ENCODE peak calls at places on chromosomes 5 and 9, in eight cellular contexts. One of them, this sample, is unnamed.

GRCh38 chr5:36374275-36374862 is 72.7 kb upstream of the RANBP3L start:
- DNase-seq in transverse colon: no peak
- DNase-seq in adrenal gland: no peak
- DNase-seq in WERI-Rb-1: no peak
- DNase-seq in K562: no peak
- DNase-seq in vagina: no peak
- DNase-seq in heart right ventricle: no peak
- DNase-seq in A549: no peak
- DNase-seq in this sample: no peak

GRCh38 chr5:143037071-143037470 is 266.9 kb downstream of the ARHGAP26 start:
- DNase-seq in adrenal gland: no peak
- DNase-seq in heart right ventricle: peak
- DNase-seq in A549: no peak
- DNase-seq in transverse colon: no peak
- DNase-seq in K562: no peak
- DNase-seq in WERI-Rb-1: peak
- DNase-seq in vagina: no peak
- DNase-seq in this sample: no peak

GRCh38 chr5:72658767-72659540 is 151.7 kb upstream of the ZNF366 start:
- DNase-seq in WERI-Rb-1: no peak
- DNase-seq in heart right ventricle: no peak
- DNase-seq in K562: no peak
- DNase-seq in A549: no peak
- DNase-seq in adrenal gland: no peak
- DNase-seq in transverse colon: no peak
- DNase-seq in vagina: no peak
- DNase-seq in this sample: no peak

GRCh38 chr9:94016744-94017143 is 61.6 kb upstream of the BARX1 start:
- DNase-seq in vagina: no peak
- DNase-seq in transverse colon: peak
- DNase-seq in adrenal gland: no peak
- DNase-seq in K562: no peak
- DNase-seq in A549: no peak
- DNase-seq in WERI-Rb-1: no peak
- DNase-seq in heart right ventricle: no peak
- DNase-seq in this sample: no peak

GRCh38 chr5:54207566-54207965 is 102.8 kb downstream of the ARL15 start:
- DNase-seq in heart right ventricle: no peak
- DNase-seq in transverse colon: no peak
- DNase-seq in A549: no peak
- DNase-seq in adrenal gland: no peak
- DNase-seq in vagina: no peak
- DNase-seq in WERI-Rb-1: no peak
- DNase-seq in K562: no peak
- DNase-seq in this sample: no peak

GRCh38 chr9:18010492-18010891 is 431.6 kb downstream of the SH3GL2 start:
- DNase-seq in heart right ventricle: no peak
- DNase-seq in A549: no peak
- DNase-seq in WERI-Rb-1: no peak
- DNase-seq in vagina: no peak
- DNase-seq in adrenal gland: no peak
- DNase-seq in transverse colon: no peak
- DNase-seq in K562: no peak
- DNase-seq in this sample: no peak

GRCh38 chr5:34959323-34959722 is 30.0 kb downstream of the DNAJC21 start:
- DNase-seq in adrenal gland: no peak
- DNase-seq in heart right ventricle: no peak
- DNase-seq in K562: no peak
- DNase-seq in vagina: no peak
- DNase-seq in WERI-Rb-1: no peak
- DNase-seq in transverse colon: no peak
- DNase-seq in A549: no peak
- DNase-seq in this sample: peak

GRCh38 chr5:31702709-31703108 is 63.8 kb downstream of the PDZD2 start:
- DNase-seq in WERI-Rb-1: no peak
- DNase-seq in heart right ventricle: peak
- DNase-seq in adrenal gland: no peak
- DNase-seq in A549: no peak
- DNase-seq in transverse colon: no peak
- DNase-seq in vagina: no peak
- DNase-seq in K562: no peak
- DNase-seq in this sample: no peak

GRCh38 chr5:87347272-87347671 is 65.5 kb downstream of the CCNH start:
- DNase-seq in vagina: no peak
- DNase-seq in WERI-Rb-1: no peak
- DNase-seq in transverse colon: no peak
- DNase-seq in K562: no peak
- DNase-seq in heart right ventricle: no peak
- DNase-seq in A549: no peak
- DNase-seq in adrenal gland: no peak
- DNase-seq in this sample: no peak

GRCh38 chr5:134873494-134873893 is 677 bp upstream of the TXNDC15 start:
- DNase-seq in A549: no peak
- DNase-seq in vagina: no peak
- DNase-seq in K562: peak
- DNase-seq in WERI-Rb-1: peak
- DNase-seq in adrenal gland: no peak
- DNase-seq in heart right ventricle: no peak
- DNase-seq in transverse colon: no peak
- DNase-seq in this sample: no peak

GRCh38 chr9:115973241-115973640 is 180.3 kb upstream of the PAPPA start:
- DNase-seq in WERI-Rb-1: no peak
- DNase-seq in transverse colon: no peak
- DNase-seq in heart right ventricle: no peak
- DNase-seq in A549: no peak
- DNase-seq in adrenal gland: no peak
- DNase-seq in vagina: no peak
- DNase-seq in K562: no peak
- DNase-seq in this sample: no peak
- H3K27ac ChIP-seq in WERI-Rb-1: no peak
- H3K27ac ChIP-seq in transverse colon: no peak
- H3K27ac ChIP-seq in heart right ventricle: no peak
- H3K27ac ChIP-seq in A549: peak
- H3K27ac ChIP-seq in adrenal gland: no peak
- H3K27ac ChIP-seq in vagina: no peak
- H3K27ac ChIP-seq in K562: no peak
- H3K27ac ChIP-seq in this sample: no peak

DNA sequence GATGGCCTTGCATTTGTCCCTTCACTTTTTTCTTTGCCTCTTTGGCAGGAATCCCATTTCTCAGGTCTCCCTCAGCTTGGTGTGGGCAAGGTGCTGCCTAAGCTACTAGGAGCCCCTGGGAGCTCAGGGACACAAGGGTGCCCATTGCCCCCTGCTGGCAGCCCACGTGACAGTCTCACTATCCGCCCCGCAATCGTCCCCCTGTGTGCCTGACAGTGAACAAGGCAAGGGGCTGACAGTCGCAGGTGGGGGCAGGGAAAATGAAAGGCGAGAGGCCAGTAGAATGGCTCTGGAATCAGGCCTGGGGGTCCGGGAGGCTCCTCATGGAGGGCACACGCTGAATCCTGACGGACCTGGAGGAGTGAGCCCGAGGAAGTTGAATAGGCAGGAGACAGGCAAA is 2.0 kb upstream of the PCDH12 start:
- DNase-seq in transverse colon: no peak
- DNase-seq in WERI-Rb-1: peak
- DNase-seq in heart right ventricle: no peak
- DNase-seq in adrenal gland: peak
- DNase-seq in A549: no peak
- DNase-seq in vagina: no peak
- DNase-seq in K562: peak
- DNase-seq in this sample: no peak
- TF ChIP-seq CTCF in transverse colon: no peak
- TF ChIP-seq CTCF in WERI-Rb-1: peak
- TF ChIP-seq CTCF in heart right ventricle: peak
- TF ChIP-seq CTCF in adrenal gland: peak
- TF ChIP-seq CTCF in A549: no peak
- TF ChIP-seq CTCF in vagina: no peak
- TF ChIP-seq CTCF in K562: peak
- TF ChIP-seq CTCF in this sample: no peak

GRCh38 chr9:112755675-112756074 is 5.1 kb downstream of the SNX30 start:
- DNase-seq in K562: no peak
- DNase-seq in vagina: no peak
- DNase-seq in heart right ventricle: peak
- DNase-seq in adrenal gland: no peak
- DNase-seq in WERI-Rb-1: no peak
- DNase-seq in A549: no peak
- DNase-seq in transverse colon: no peak
- DNase-seq in this sample: no peak

GRCh38 chr9:112757300-112757883 is 6.8 kb downstream of the SNX30 start:
- DNase-seq in transverse colon: no peak
- DNase-seq in adrenal gland: no peak
- DNase-seq in A549: no peak
- DNase-seq in heart right ventricle: no peak
- DNase-seq in vagina: no peak
- DNase-seq in K562: no peak
- DNase-seq in WERI-Rb-1: no peak
- DNase-seq in this sample: peak

GRCh38 chr9:112753725-112754124 is 3.2 kb downstream of the SNX30 start:
- DNase-seq in heart right ventricle: no peak
- DNase-seq in WERI-Rb-1: no peak
- DNase-seq in adrenal gland: no peak
- DNase-seq in transverse colon: no peak
- DNase-seq in vagina: no peak
- DNase-seq in A549: no peak
- DNase-seq in K562: no peak
- DNase-seq in this sample: peak

GRCh38 chr9:112754578-112754977 is 4.0 kb downstream of the SNX30 start:
- DNase-seq in K562: no peak
- DNase-seq in heart right ventricle: no peak
- DNase-seq in transverse colon: no peak
- DNase-seq in vagina: no peak
- DNase-seq in A549: no peak
- DNase-seq in WERI-Rb-1: no peak
- DNase-seq in adrenal gland: no peak
- DNase-seq in this sample: peak

DNA sequence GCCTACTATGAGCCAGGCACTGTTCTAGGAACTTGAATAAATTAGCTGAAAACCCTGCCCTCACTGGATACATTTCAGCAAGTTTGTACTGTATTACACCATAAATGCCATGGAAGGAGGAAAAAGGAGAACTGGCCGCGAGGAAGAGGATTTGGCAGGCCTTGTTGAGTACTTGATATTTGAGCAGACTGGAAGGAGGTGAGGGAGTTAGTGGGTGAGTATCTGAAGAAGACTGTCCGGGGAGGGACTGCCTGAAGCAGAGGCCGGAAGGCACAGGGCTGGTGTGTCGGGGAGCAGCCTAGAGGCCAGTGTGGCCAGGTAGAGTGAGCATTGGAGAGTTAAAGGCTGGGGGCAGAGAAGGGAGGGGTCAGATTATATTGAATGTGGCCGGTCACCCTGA is 4.5 kb downstream of the SNX30 start:
- DNase-seq in K562: no peak
- DNase-seq in vagina: no peak
- DNase-seq in WERI-Rb-1: no peak
- DNase-seq in transverse colon: peak
- DNase-seq in adrenal gland: no peak
- DNase-seq in A549: no peak
- DNase-seq in heart right ventricle: no peak
- DNase-seq in this sample: no peak
- H3K27ac ChIP-seq in K562: no peak
- H3K27ac ChIP-seq in vagina: peak
- H3K27ac ChIP-seq in WERI-Rb-1: no peak
- H3K27ac ChIP-seq in transverse colon: peak
- H3K27ac ChIP-seq in adrenal gland: no peak
- H3K27ac ChIP-seq in A549: no peak
- H3K27ac ChIP-seq in heart right ventricle: peak
- H3K27ac ChIP-seq in this sample: no peak

GRCh38 chr9:25850803-25851202 is 172.6 kb upstream of the TUSC1 start:
- DNase-seq in transverse colon: no peak
- DNase-seq in WERI-Rb-1: no peak
- DNase-seq in A549: no peak
- DNase-seq in K562: no peak
- DNase-seq in vagina: no peak
- DNase-seq in heart right ventricle: no peak
- DNase-seq in adrenal gland: no peak
- DNase-seq in this sample: no peak
- TF ChIP-seq CTCF in transverse colon: no peak
- TF ChIP-seq CTCF in WERI-Rb-1: no peak
- TF ChIP-seq CTCF in A549: no peak
- TF ChIP-seq CTCF in K562: no peak
- TF ChIP-seq CTCF in vagina: no peak
- TF ChIP-seq CTCF in heart right ventricle: no peak
- TF ChIP-seq CTCF in adrenal gland: no peak
- TF ChIP-seq CTCF in this sample: no peak

GRCh38 chr9:120390637-120391190 is 189.3 kb downstream of the CDK5RAP2 start:
- DNase-seq in WERI-Rb-1: no peak
- DNase-seq in vagina: no peak
- DNase-seq in heart right ventricle: no peak
- DNase-seq in transverse colon: no peak
- DNase-seq in adrenal gland: no peak
- DNase-seq in A549: no peak
- DNase-seq in K562: no peak
- DNase-seq in this sample: no peak
- H3K27ac ChIP-seq in WERI-Rb-1: no peak
- H3K27ac ChIP-seq in vagina: no peak
- H3K27ac ChIP-seq in heart right ventricle: no peak
- H3K27ac ChIP-seq in transverse colon: no peak
- H3K27ac ChIP-seq in adrenal gland: no peak
- H3K27ac ChIP-seq in A549: peak
- H3K27ac ChIP-seq in K562: no peak
- H3K27ac ChIP-seq in this sample: peak

GRCh38 chr9:34988218-34989055 is 1.1 kb upstream of the DNAJB5 start:
- DNase-seq in adrenal gland: peak
- DNase-seq in A549: no peak
- DNase-seq in K562: peak
- DNase-seq in transverse colon: peak
- DNase-seq in WERI-Rb-1: peak
- DNase-seq in vagina: peak
- DNase-seq in heart right ventricle: no peak
- DNase-seq in this sample: no peak
- TF ChIP-seq CTCF in adrenal gland: no peak
- TF ChIP-seq CTCF in A549: no peak
- TF ChIP-seq CTCF in K562: no peak
- TF ChIP-seq CTCF in transverse colon: no peak
- TF ChIP-seq CTCF in WERI-Rb-1: no peak
- TF ChIP-seq CTCF in vagina: no peak
- TF ChIP-seq CTCF in heart right ventricle: no peak
- TF ChIP-seq CTCF in this sample: no peak

This sample was measured in RWPE1.